ENCODE peak calls at places on chromosomes 1 and 21, in seven cellular contexts. T is prostate gland, G is tibial artery, E is IMR-90, I is endothelial cell of umbilical vein, R is cardiac muscle cell, H is lower lobe of right lung. C is an unnamed sample.

GRCh38 chr1:39711359-39712340 is 20.4 kb upstream of the HPCAL4 start:
- DNase-seq in T (no peak), G (no peak), E (peak; percentile 30), I (no peak), R (no peak), H (no peak), C (no peak)

GRCh38 chr1:19888112-19888511 is 5.9 kb downstream of the OTUD3 start:
- DNase-seq in T (no peak), G (no peak), E (no peak), I (peak; percentile 14), R (no peak), H (no peak), C (no peak)

GRCh38 chr1:41751804-41752513 is 166.8 kb downstream of the HIVEP3 start:
- DNase-seq in T (no peak), G (no peak), E (peak; percentile 92), I (peak; percentile 23), R (no peak), H (peak; percentile 76), C (no peak)

GRCh38 chr1:84742653-84743052 is 52.4 kb upstream of the SSX2IP start:
- DNase-seq in T (no peak), G (no peak), E (peak; percentile 18), I (no peak), R (no peak), H (no peak), C (no peak)

GRCh38 chr21:37636152-37636860 is 269.7 kb downstream of the DYRK1A start:
- DNase-seq in T (no peak), G (no peak), E (peak; percentile 76), I (peak; percentile 71), R (peak; percentile 53), H (no peak), C (no peak)

GRCh38 chr1:155877945-155878344 is 18.6 kb downstream of the SYT11 start:
- DNase-seq in T (no peak), G (no peak), E (no peak), I (no peak), R (no peak), H (no peak), C (no peak)

GRCh38 chr1:25774921-25775774 is 24.8 kb upstream of the SELENON start:
- DNase-seq in T (no peak), G (no peak), E (no peak), I (no peak), R (peak; percentile 53), H (no peak), C (no peak)

GRCh38 chr21:40421121-40421520 is 425.8 kb downstream of the DSCAM start:
- DNase-seq in T (no peak), G (no peak), E (no peak), I (no peak), R (no peak), H (no peak), C (no peak)

GRCh38 chr1:225446298-225446941 is 18.6 kb upstream of the LBR start:
- DNase-seq in T (no peak), G (no peak), E (no peak), I (peak; percentile 44), R (no peak), H (no peak), C (no peak)

GRCh38 chr1:2229032-2229920 is 1.2 kb downstream of the SKI start:
- DNase-seq in T (peak; percentile 69), G (peak; percentile 66), E (peak; percentile 69), I (peak; percentile 67), R (peak; percentile 79), H (peak; percentile 84), C (peak; percentile 79)

GRCh38 chr1:12173631-12174121 is 6.9 kb downstream of the TNFRSF1B start:
- DNase-seq in T (no peak), G (no peak), E (peak; percentile 35), I (no peak), R (no peak), H (peak; percentile 67), C (peak; percentile 75)

GRCh38 chr1:209176866-209177430 is 406.6 kb upstream of the CAMK1G start:
- DNase-seq in T (no peak), G (no peak), E (no peak), I (no peak), R (no peak), H (no peak), C (no peak)

GRCh38 chr1:91130256-91130985 is 108.6 kb upstream of the ZNF644 start:
- DNase-seq in T (no peak), G (no peak), E (no peak), I (no peak), R (no peak), H (no peak), C (no peak)

GRCh38 chr1:24560361-24560760 is 4.5 kb downstream of the NCMAP start:
- DNase-seq in T (no peak), G (no peak), E (no peak), I (no peak), R (no peak), H (no peak), C (no peak)

GRCh38 chr1:223711838-223712183 is 528 bp upstream of the CAPN2 start:
- DNase-seq in T (no peak), G (no peak), E (no peak), I (no peak), R (no peak), H (no peak), C (no peak)

GRCh38 chr1:229022595-229023350 is 248.1 kb upstream of the RAB4A start:
- DNase-seq in T (no peak), G (no peak), E (no peak), I (no peak), R (no peak), H (no peak), C (peak; percentile 77)

GRCh38 chr1:80164150-80164549 is 1157.6 kb upstream of the ADGRL4 start:
- DNase-seq in T (no peak), G (no peak), E (no peak), I (no peak), R (no peak), H (no peak), C (no peak)

GRCh38 chr1:113519561-113519960 is 129.2 kb downstream of the MAGI3 start:
- DNase-seq in T (no peak), G (no peak), E (peak; percentile 65), I (no peak), R (no peak), H (no peak), C (no peak)

GRCh38 chr21:44918581-44919033 is 2.1 kb downstream of the ITGB2 start:
- DNase-seq in T (no peak), G (no peak), E (no peak), I (no peak), R (no peak), H (peak; percentile 44), C (peak; percentile 28)
- H3K4me1 ChIP-seq in T (no peaks in the 10 kb centered on the region), G (no peaks in the 10 kb centered on the region), E (no peaks in the 10 kb centered on the region), I (peaks cover 22% of the 10 kb centered on the region), R (no peaks in the 10 kb centered on the region), H (peaks cover 44% of the 10 kb centered on the region), C (no peaks in the 10 kb centered on the region)

DNA sequence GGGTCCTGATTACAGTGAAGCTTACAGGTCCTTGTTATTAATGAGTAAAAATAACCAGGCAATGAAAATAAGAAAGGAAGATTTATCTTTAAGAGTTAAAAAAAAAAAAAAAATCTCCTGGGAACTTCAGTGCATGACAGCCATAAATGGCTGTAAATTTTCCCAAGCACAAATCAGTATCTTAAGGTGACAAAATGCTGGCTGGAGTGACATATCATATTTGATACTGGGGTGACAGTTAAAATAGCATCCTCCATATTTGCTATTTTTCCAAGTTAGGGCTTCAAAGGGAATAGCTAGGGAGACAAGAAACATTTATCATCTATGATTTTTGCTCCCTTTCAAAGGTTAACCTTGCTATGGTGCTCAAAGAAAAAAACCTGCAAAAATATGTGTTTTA is 226.6 kb downstream of the PRDM2 start:
- DNase-seq in T (no peak), G (no peak), E (no peak), I (no peak), R (no peak), H (no peak), C (no peak)
- H3K4me3 ChIP-seq in T (no peak overlapping the region), G (no peak overlapping the region), E (no peak overlapping the region), I (no peak overlapping the region), R (no peak overlapping the region), H (no peak overlapping the region), C (no peak overlapping the region)

GRCh38 chr21:44869860-44870747 is 3.4 kb downstream of the PTTG1IP start:
- DNase-seq in T (no peak), G (peak; percentile 77), E (peak; percentile 96), I (peak; percentile 92), R (no peak), H (no peak), C (peak; percentile 61)

GRCh38 chr21:44868707-44869106 is 4.8 kb downstream of the PTTG1IP start:
- DNase-seq in T (no peak), G (no peak), E (no peak), I (no peak), R (no peak), H (no peak), C (no peak)

GRCh38 chr21:44867464-44867863 is 6.0 kb downstream of the PTTG1IP start:
- DNase-seq in T (no peak), G (no peak), E (no peak), I (no peak), R (no peak), H (no peak), C (peak; percentile 4)

GRCh38 chr21:44866780-44867179 is 6.7 kb downstream of the PTTG1IP start:
- DNase-seq in T (no peak), G (no peak), E (peak; percentile 66), I (peak; percentile 84), R (no peak), H (no peak), C (peak; percentile 11)

DNA sequence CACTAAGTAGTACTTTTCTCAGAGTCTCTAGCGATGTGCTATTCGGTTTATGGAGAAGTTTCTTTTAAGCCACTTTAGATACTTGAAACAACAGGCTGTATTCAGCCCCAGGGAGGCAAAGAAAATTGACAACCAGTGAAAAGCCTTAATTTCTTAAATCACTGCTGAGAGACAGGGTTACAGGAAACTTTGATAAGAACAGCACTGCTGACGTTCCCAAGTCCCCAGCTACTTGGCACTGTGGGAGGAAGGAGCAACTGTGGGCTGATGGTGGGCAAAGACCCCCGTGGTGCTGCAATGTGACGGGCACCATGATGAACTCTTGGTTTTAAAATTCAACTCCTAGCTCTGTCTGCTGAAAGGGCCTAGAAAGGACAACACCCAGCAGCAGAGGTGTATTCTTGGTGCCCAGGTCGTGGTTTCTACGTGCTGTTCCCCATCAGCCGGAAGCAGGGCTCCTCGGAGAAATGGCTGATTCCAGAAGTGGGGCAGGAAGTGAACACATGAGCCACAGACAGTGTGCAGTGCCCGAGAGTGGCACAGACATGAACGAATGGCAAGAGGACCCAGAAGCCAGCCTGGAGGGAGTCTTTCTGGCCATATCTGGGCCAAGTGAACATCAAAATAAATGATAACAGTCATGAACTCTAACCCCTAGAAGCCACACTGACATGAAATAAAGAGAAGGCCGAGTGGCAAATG is 5.3 kb downstream of the PTTG1IP start:
- DNase-seq in T (no peak), G (no peak), E (no peak), I (no peak), R (no peak), H (no peak), C (no peak)
- H3K4me1 ChIP-seq in T (peaks cover 27% of the 10 kb centered on the region), G (no peaks in the 10 kb centered on the region), E (peaks cover 41% of the 10 kb centered on the region), I (peaks cover 64% of the 10 kb centered on the region), R (peaks cover 23% of the 10 kb centered on the region), H (peaks cover 81% of the 10 kb centered on the region), C (peaks cover 25% of the 10 kb centered on the region)

DNA sequence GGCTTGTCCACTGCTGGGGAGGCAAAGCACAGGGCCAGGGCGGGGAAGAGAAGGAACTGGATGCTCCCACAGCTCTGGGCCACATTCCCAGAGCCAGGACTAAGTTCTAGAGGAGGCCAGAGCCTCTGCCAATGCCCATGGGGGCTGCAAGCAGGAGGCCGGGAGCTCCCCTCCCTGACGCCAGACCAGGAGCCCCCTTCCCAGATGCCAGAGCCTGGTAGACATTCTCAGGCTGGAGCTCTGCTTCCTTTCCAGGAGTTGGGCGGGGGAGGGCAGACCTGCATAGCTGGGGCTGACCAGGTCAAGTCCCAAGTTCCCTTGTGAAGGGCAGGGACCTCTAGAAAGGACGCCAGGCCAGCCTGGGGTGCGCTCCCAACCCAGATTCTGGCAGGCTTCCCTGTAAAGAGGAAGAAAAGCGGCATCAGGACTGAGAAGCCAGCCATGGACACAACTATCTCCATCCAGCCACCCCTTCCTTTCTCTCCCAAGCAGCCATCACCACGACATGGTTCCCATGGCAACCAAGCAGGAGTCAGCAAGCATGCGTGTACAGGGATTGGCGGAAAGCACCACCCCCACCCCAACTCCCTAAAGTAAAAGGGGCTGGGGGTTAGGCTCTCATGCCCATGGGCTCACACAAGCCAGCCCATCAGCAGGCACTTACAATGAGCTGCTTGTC is 13.4 kb downstream of the KIF21B start:
- DNase-seq in T (no peak), G (no peak), E (no peak), I (no peak), R (no peak), H (peak; percentile 31), C (no peak)
- H3K4me3 ChIP-seq in T (no peak overlapping the region), G (no peak overlapping the region), E (no peak overlapping the region), I (no peak overlapping the region), R (no peak overlapping the region), H (no peak overlapping the region), C (no peak overlapping the region)